ENCODE peak calls at places on chromosomes 1 and 21, in seven cellular contexts. One of them, this sample, is unnamed.

GRCh38 chr21:27246741-27247140 is 279.9 kb upstream of the ADAMTS5 start:
- DNase-seq in progenitor cell of endocrine pancreas: no peak
- DNase-seq in cardiac fibroblast: peak
- DNase-seq in MCF 10A: peak
- DNase-seq in omental fat pad: no peak
- DNase-seq in bronchial epithelial cell: peak
- DNase-seq in GM13976: no peak
- DNase-seq in this sample: peak

GRCh38 chr1:96475882-96476281 is 245.7 kb upstream of the PTBP2 start:
- DNase-seq in progenitor cell of endocrine pancreas: no peak
- DNase-seq in bronchial epithelial cell: no peak
- DNase-seq in MCF 10A: no peak
- DNase-seq in omental fat pad: no peak
- DNase-seq in cardiac fibroblast: no peak
- DNase-seq in GM13976: no peak
- DNase-seq in this sample: no peak

GRCh38 chr1:40232444-40232843 is 15.3 kb upstream of the TMCO2 start:
- DNase-seq in omental fat pad: no peak
- DNase-seq in MCF 10A: no peak
- DNase-seq in bronchial epithelial cell: no peak
- DNase-seq in GM13976: peak
- DNase-seq in cardiac fibroblast: no peak
- DNase-seq in progenitor cell of endocrine pancreas: no peak
- DNase-seq in this sample: no peak

GRCh38 chr1:12407050-12407961 is 177.5 kb downstream of the VPS13D start:
- DNase-seq in cardiac fibroblast: peak
- DNase-seq in bronchial epithelial cell: peak
- DNase-seq in MCF 10A: peak
- DNase-seq in progenitor cell of endocrine pancreas: no peak
- DNase-seq in omental fat pad: no peak
- DNase-seq in GM13976: peak
- DNase-seq in this sample: no peak

GRCh38 chr1:226814751-226815496 is 55.5 kb upstream of the PSEN2 start:
- DNase-seq in GM13976: no peak
- DNase-seq in cardiac fibroblast: peak
- DNase-seq in progenitor cell of endocrine pancreas: no peak
- DNase-seq in bronchial epithelial cell: peak
- DNase-seq in MCF 10A: peak
- DNase-seq in omental fat pad: peak
- DNase-seq in this sample: peak

GRCh38 chr1:184882649-184883303 is 91.5 kb downstream of the NIBAN1 start:
- DNase-seq in cardiac fibroblast: peak
- DNase-seq in omental fat pad: no peak
- DNase-seq in GM13976: no peak
- DNase-seq in MCF 10A: no peak
- DNase-seq in bronchial epithelial cell: peak
- DNase-seq in progenitor cell of endocrine pancreas: no peak
- DNase-seq in this sample: no peak

GRCh38 chr1:22291926-22292788 is 149.3 kb upstream of the WNT4 start:
- DNase-seq in progenitor cell of endocrine pancreas: no peak
- DNase-seq in bronchial epithelial cell: no peak
- DNase-seq in GM13976: peak
- DNase-seq in MCF 10A: no peak
- DNase-seq in omental fat pad: no peak
- DNase-seq in cardiac fibroblast: no peak
- DNase-seq in this sample: no peak

GRCh38 chr21:28871388-28872015 is 121.2 kb downstream of the LTN1 start:
- DNase-seq in progenitor cell of endocrine pancreas: no peak
- DNase-seq in MCF 10A: peak
- DNase-seq in bronchial epithelial cell: no peak
- DNase-seq in GM13976: no peak
- DNase-seq in cardiac fibroblast: no peak
- DNase-seq in omental fat pad: no peak
- DNase-seq in this sample: no peak

GRCh38 chr1:180098242-180098995 is 56.2 kb upstream of the QSOX1 start:
- DNase-seq in MCF 10A: peak
- DNase-seq in GM13976: no peak
- DNase-seq in omental fat pad: no peak
- DNase-seq in cardiac fibroblast: peak
- DNase-seq in bronchial epithelial cell: peak
- DNase-seq in progenitor cell of endocrine pancreas: no peak
- DNase-seq in this sample: no peak

DNA sequence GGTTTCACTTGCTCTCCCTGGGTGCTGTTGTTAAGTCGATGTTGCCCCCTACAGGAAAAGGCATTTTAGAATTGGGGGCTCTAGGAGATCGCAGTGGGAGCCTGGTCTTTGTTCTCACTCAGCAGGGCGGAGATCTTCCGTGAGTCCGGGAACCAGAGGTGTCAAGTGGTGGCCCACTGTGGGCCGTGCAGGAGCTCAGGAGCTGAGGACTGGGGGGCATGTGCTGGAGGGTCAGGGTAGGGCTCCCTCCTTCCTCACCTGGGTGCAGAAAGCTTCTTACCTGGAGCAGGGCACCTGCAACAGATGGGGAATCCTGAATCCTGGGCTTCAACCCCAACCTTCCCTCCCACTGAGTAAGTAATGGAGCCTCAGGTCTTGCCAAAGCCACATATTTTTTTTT is 392.7 kb downstream of the NPHP4 start:
- DNase-seq in progenitor cell of endocrine pancreas: no peak
- DNase-seq in GM13976: no peak
- DNase-seq in MCF 10A: no peak
- DNase-seq in cardiac fibroblast: no peak
- DNase-seq in omental fat pad: no peak
- DNase-seq in bronchial epithelial cell: no peak
- DNase-seq in this sample: no peak
- TF ChIP-seq CTCF in progenitor cell of endocrine pancreas: no peak
- TF ChIP-seq CTCF in GM13976: no peak
- TF ChIP-seq CTCF in MCF 10A: no peak
- TF ChIP-seq CTCF in cardiac fibroblast: no peak
- TF ChIP-seq CTCF in omental fat pad: no peak
- TF ChIP-seq CTCF in bronchial epithelial cell: no peak
- TF ChIP-seq CTCF in this sample: no peak

GRCh38 chr1:75720820-75721219 is 3.7 kb upstream of the ACADM start:
- DNase-seq in bronchial epithelial cell: no peak
- DNase-seq in omental fat pad: no peak
- DNase-seq in GM13976: no peak
- DNase-seq in cardiac fibroblast: no peak
- DNase-seq in progenitor cell of endocrine pancreas: no peak
- DNase-seq in MCF 10A: no peak
- DNase-seq in this sample: no peak
- TF ChIP-seq CTCF in bronchial epithelial cell: no peak
- TF ChIP-seq CTCF in omental fat pad: no peak
- TF ChIP-seq CTCF in GM13976: no peak
- TF ChIP-seq CTCF in cardiac fibroblast: no peak
- TF ChIP-seq CTCF in progenitor cell of endocrine pancreas: no peak
- TF ChIP-seq CTCF in MCF 10A: no peak
- TF ChIP-seq CTCF in this sample: no peak

DNA sequence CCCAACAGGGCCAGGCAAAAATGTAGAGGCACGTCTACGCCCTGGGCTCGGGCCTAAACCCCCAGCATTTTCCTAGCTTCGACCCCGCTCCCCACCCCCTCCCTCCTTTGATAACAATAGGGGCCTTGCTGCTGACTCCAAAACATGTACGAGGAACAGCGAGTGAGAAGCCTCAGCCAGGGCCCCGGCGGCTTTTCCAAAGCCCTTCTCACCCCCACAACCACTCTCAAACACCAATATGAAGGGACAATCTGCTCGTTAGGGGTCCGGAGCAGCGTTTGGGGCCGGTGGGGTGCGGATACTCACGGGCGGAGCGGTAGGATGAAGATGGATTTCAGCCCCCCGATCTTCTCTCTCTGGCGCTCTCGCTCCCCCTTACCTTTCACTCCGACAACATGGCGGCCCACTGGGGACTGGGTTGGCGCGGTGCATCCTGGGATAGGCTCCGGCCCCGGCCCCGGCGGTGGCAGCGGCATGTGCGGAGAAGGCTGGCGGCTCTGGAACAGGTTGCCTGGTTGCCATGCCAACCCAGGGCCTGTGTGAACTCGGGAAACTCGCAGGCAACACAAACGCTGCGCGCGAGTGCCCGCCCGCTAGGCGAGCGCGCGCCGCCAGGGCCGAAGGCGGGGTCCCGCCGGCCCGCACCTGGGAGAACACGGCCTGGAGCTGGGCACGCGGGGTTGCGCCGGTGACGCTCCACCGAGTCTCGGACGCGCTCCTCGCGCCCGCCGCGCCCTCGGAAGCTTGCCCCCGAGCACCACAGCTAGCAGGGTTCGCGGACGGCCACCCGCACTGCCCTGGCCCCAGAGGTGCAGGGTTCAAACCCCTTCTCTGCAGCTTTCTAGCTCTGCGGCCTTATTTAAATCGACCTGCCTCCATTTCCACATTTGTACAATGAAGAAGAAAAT is at the start of gene PUM1:
- DNase-seq in omental fat pad: peak
- DNase-seq in bronchial epithelial cell: peak
- DNase-seq in MCF 10A: peak
- DNase-seq in cardiac fibroblast: peak
- DNase-seq in progenitor cell of endocrine pancreas: peak
- DNase-seq in GM13976: peak
- DNase-seq in this sample: peak
- TF ChIP-seq CTCF in omental fat pad: no peak
- TF ChIP-seq CTCF in bronchial epithelial cell: no peak
- TF ChIP-seq CTCF in MCF 10A: no peak
- TF ChIP-seq CTCF in cardiac fibroblast: no peak
- TF ChIP-seq CTCF in progenitor cell of endocrine pancreas: no peak
- TF ChIP-seq CTCF in GM13976: no peak
- TF ChIP-seq CTCF in this sample: no peak

GRCh38 chr1:178774263-178774662 is 49.2 kb downstream of the RALGPS2 start:
- DNase-seq in cardiac fibroblast: peak
- DNase-seq in MCF 10A: peak
- DNase-seq in GM13976: peak
- DNase-seq in progenitor cell of endocrine pancreas: no peak
- DNase-seq in omental fat pad: no peak
- DNase-seq in bronchial epithelial cell: peak
- DNase-seq in this sample: no peak
- TF ChIP-seq CTCF in cardiac fibroblast: peak
- TF ChIP-seq CTCF in MCF 10A: peak
- TF ChIP-seq CTCF in GM13976: no peak
- TF ChIP-seq CTCF in progenitor cell of endocrine pancreas: peak
- TF ChIP-seq CTCF in omental fat pad: no peak
- TF ChIP-seq CTCF in bronchial epithelial cell: no peak
- TF ChIP-seq CTCF in this sample: peak

GRCh38 chr1:36176151-36176949 is 20.4 kb downstream of the MAP7D1 start:
- DNase-seq in progenitor cell of endocrine pancreas: no peak
- DNase-seq in bronchial epithelial cell: no peak
- DNase-seq in MCF 10A: no peak
- DNase-seq in GM13976: no peak
- DNase-seq in cardiac fibroblast: no peak
- DNase-seq in omental fat pad: no peak
- DNase-seq in this sample: no peak
- TF ChIP-seq CTCF in progenitor cell of endocrine pancreas: no peak
- TF ChIP-seq CTCF in bronchial epithelial cell: no peak
- TF ChIP-seq CTCF in MCF 10A: no peak
- TF ChIP-seq CTCF in GM13976: no peak
- TF ChIP-seq CTCF in cardiac fibroblast: no peak
- TF ChIP-seq CTCF in omental fat pad: no peak
- TF ChIP-seq CTCF in this sample: no peak

DNA sequence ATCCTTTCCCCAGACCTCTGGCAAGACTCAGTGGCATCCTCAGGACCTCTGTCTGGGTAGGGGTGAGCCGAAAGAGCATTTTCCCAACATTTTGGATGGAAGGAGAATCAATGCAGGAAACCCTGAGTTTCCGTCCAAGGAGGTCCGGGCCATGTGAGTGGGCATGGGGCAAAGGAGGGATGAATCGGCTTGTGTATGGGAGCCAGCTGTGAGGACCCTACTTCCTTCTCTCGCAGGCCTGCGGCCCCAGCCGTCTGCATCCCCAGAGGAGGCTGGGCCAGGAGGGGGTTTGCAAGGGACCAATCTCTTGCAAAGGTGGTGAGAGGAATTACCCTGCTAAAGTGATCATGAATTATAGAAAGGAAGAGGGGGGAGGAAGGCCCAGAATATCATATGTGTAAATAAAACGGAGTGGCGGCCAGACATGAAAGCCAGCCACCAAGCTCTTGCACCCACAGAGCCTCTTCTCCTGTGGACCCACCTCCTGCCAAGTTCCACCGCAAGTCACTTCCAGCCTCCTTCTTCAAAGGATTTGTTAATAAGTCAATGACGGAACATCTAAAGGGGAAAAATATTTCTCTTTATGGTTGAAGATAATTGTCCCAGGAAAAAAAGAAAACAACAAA is 48.2 kb upstream of the POU3F1 start:
- DNase-seq in bronchial epithelial cell: no peak
- DNase-seq in omental fat pad: no peak
- DNase-seq in GM13976: no peak
- DNase-seq in MCF 10A: no peak
- DNase-seq in progenitor cell of endocrine pancreas: no peak
- DNase-seq in cardiac fibroblast: no peak
- DNase-seq in this sample: no peak
- TF ChIP-seq CTCF in bronchial epithelial cell: no peak
- TF ChIP-seq CTCF in omental fat pad: no peak
- TF ChIP-seq CTCF in GM13976: no peak
- TF ChIP-seq CTCF in MCF 10A: no peak
- TF ChIP-seq CTCF in progenitor cell of endocrine pancreas: no peak
- TF ChIP-seq CTCF in cardiac fibroblast: no peak
- TF ChIP-seq CTCF in this sample: no peak

DNA sequence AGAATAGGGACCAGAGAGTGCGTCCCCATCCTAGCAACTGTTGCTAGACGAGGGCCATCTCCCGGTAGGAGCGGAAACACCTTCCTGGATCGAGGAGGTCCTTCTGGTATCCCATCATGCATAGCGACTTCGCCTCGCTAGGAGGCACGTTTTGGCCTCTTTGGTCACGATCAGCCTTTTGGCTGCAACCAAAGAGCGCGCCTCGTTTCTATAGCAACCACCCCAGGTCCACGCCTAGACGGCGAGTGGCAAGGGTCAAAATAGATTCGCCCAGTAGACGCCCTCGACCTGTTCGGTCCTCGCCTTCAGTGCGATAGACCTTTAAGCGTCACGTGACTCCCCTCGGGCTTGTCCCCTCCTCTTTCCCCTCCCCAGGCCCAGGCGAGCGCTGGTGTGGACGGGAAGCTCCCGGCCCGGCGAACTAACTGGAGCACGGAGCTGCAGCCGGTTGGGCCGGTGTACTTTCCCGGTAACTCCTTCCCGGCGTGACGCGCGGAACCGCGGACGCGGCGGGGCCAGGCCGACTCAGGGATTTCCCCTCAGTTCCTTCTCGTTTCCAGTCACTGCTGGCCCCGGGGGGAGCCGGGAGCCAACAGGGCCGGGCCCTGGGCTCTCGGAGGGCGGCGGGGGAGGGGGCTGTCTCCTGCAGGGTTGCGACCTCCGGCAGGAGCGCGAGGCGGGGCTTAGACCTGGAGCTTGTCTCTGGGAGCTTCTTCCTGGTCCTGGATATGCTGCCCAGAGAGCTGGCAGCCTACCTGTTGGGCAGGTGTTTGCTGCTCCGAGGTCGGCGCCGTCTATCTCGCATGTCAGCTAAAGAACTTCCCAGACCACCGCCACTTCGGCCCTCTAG is at the start of gene DNAJC16:
- DNase-seq in cardiac fibroblast: peak
- DNase-seq in GM13976: peak
- DNase-seq in bronchial epithelial cell: peak
- DNase-seq in progenitor cell of endocrine pancreas: peak
- DNase-seq in omental fat pad: peak
- DNase-seq in MCF 10A: peak
- DNase-seq in this sample: peak
- TF ChIP-seq CTCF in cardiac fibroblast: peak
- TF ChIP-seq CTCF in GM13976: no peak
- TF ChIP-seq CTCF in bronchial epithelial cell: peak
- TF ChIP-seq CTCF in progenitor cell of endocrine pancreas: peak
- TF ChIP-seq CTCF in omental fat pad: no peak
- TF ChIP-seq CTCF in MCF 10A: no peak
- TF ChIP-seq CTCF in this sample: peak